ENCODE peak calls at places on chromosome 7, in four cellular contexts. Z is suprapubic skin; F is CD8-positive, alpha-beta memory T cell; J is lower lobe of right lung. B is an unnamed sample. For H3K4me1, the result is how much of the 10 kb centered on the place peaks cover.

GRCh38 chr7:114973147-114973546 is 51.3 kb downstream of the MDFIC start:
- DNase-seq in Z (no peak), F (no peak), J (no peak), B (peak)

GRCh38 chr7:45647967-45648670 is 74.0 kb downstream of the ADCY1 start:
- DNase-seq in Z (peak), F (no peak), J (no peak), B (no peak)

GRCh38 chr7:17408245-17408903 is 109.9 kb downstream of the AHR start:
- DNase-seq in Z (no peak), F (no peak), J (peak), B (peak)

GRCh38 chr7:95027181-95027872 is 119.9 kb downstream of the PPP1R9A start:
- DNase-seq in Z (no peak), F (no peak), J (no peak), B (no peak)

GRCh38 chr7:21828846-21829245 is 116.9 kb downstream of the CDCA7L start:
- DNase-seq in Z (no peak), F (no peak), J (no peak), B (no peak)

GRCh38 chr7:2085804-2086203 is 146.9 kb downstream of the MAD1L1 start:
- DNase-seq in Z (no peak), F (no peak), J (no peak), B (no peak)

GRCh38 chr7:129918922-129919321 is 33.8 kb downstream of the UBE2H start:
- DNase-seq in Z (no peak), F (no peak), J (no peak), B (no peak)

GRCh38 chr7:47400001-47400400 is 181.9 kb downstream of the TNS3 start:
- DNase-seq in Z (no peak), F (no peak), J (no peak), B (no peak)

GRCh38 chr7:128853691-128854298 is 8.9 kb upstream of the ATP6V1F start:
- DNase-seq in Z (no peak), F (no peak), J (no peak), B (no peak)

GRCh38 chr7:17071866-17072265 is 190.1 kb upstream of the AGR3 start:
- DNase-seq in Z (no peak), F (no peak), J (no peak), B (no peak)

GRCh38 chr7:4730276-4730675 is 45.1 kb upstream of the AP5Z1 start:
- DNase-seq in Z (no peak), F (no peak), J (no peak), B (no peak)

GRCh38 chr7:101166909-101167644 is 1.7 kb upstream of the VGF start:
- DNase-seq in Z (no peak), F (no peak), J (no peak), B (no peak)

GRCh38 chr7:141074162-141074989 is 512 bp downstream of the TMEM178B start:
- DNase-seq in Z (no peak), F (no peak), J (no peak), B (peak)

GRCh38 chr7:75756340-75757297 is 15.4 kb downstream of the CCL26 start:
- DNase-seq in Z (no peak), F (no peak), J (no peak), B (peak)

GRCh38 chr7:55127622-55128081 is 108.8 kb downstream of the EGFR start:
- DNase-seq in Z (no peak), F (no peak), J (no peak), B (peak)

GRCh38 chr7:70570029-70570428 is 561.9 kb upstream of the GALNT17 start:
- DNase-seq in Z (no peak), F (no peak), J (no peak), B (no peak)

GRCh38 chr7:70570961-70571360 is 561.0 kb upstream of the GALNT17 start:
- DNase-seq in Z (no peak), F (no peak), J (no peak), B (no peak)

GRCh38 chr7:70571986-70572385 is 560.0 kb upstream of the GALNT17 start:
- DNase-seq in Z (no peak), F (no peak), J (no peak), B (no peak)

GRCh38 chr7:70573202-70573810 is 558.6 kb upstream of the GALNT17 start:
- DNase-seq in Z (no peak), F (no peak), J (no peak), B (no peak)

DNA sequence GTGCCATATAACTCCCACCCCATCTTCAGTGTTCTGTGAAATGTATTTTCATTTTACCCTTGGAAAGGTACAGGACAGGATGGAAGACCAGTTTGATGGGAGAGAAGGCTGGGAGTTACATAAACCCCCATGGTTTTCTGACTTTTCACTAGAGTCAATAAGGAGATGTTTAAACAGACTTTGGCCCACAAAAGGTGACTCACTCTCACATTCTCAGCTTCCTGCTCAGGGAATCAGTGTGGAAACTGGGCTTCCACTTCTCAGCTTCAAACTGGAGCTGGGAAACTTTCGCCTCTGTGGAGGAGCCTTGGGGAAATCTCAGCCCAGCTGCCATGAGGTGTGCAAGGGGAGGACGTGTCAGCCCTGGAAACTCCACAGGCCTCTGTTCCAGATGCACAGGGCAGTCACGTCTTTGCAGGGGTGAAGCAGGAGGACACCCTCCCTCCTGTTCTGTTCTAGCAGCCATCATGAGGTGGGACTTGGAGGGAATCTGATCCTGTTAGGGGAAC is 560.5 kb upstream of the GALNT17 start:
- DNase-seq in Z (no peak), F (no peak), J (no peak), B (no peak)
- H3K4me1 ChIP-seq in Z (under half), F (under half), J (under half), B (under half)

DNA sequence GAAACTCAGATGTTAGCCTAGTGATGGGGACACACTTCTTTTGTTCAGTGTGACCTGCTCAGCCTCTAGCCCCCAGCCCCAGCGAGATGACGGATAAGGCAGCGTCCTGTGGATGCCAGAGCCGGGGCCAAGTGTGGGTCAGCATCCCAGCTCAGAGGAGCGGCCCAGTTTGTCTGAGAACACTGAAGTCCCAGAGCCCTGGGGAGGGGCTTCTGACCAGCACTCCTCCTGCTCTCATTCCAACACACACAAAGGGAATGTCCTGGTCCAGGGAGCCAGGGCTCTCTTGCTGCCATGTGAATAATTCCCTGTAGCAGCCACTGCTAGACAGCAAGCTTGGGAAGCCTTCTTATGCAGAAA is 4.5 kb upstream of the ATP6V0E2 start:
- DNase-seq in Z (peak), F (no peak), J (no peak), B (no peak)
- H3K4me1 ChIP-seq in Z (under half), F (half or more), J (under half), B (under half)

DNA sequence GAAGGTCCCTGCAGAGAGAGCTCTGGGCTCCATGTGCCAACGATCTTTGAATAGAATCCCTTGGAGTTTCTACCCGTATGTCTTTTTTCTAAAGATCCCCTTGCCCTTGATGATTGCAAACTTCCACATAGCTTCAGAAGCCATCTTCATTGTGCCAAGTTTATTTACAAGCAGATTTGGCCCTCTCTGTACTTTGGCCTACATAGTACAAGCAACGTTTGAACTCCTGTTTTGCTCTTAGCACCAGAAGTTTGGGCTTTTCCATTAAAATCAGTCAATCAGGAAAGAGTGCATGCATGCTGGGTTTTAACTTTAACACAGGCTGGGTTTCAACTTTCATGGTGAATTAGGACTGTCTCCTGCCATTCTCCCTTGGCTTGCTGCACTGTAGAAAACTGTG is 557.6 kb upstream of the GALNT17 start:
- DNase-seq in Z (no peak), F (no peak), J (no peak), B (no peak)
- H3K4me1 ChIP-seq in Z (under half), F (under half), J (under half), B (under half)

DNA sequence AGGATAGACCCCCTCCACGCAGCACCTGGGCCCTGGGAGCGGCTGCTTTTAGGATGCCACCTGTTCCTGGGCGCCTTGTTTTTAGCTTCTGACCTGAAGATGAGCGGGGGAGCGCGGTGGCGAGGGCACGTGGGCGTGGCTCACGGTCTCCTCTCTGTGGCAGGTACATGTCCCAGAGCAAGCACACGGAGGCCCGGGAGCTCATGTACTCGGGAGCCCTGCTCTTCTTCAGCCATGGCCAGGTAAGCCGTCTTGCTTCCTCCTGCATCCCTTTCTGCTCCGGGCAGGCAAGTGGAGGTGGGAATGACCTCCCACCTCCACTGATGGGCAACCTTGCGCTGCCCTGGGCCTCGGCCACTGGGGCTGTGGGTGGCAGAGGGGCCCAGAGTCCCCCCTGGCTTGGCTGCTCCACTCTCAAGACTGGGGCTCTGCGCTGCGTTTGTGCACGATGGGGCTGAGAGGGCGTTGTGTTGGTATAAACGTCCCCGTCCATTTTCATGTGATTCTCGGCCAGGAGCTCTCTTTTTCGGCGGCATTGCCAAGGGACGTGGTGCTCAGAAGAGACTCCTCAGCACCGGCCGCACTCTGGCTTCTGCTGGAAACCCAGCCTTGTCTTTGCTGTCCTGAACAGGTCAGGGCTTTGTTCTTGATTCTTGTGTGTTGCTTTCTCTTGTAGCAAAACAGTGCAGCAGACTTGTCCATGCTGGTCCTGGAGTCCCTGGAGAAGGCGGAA is 9.7 kb downstream of the GET4 start:
- DNase-seq in Z (no peak), F (peak), J (peak), B (no peak)
- H3K4me1 ChIP-seq in Z (under half), F (under half), J (under half), B (under half)

GRCh38 chr7:19110026-19110777 is 7.2 kb downstream of the TWIST1 start:
- DNase-seq in Z (no peak), F (no peak), J (no peak), B (no peak)

GRCh38 chr7:19112290-19113000 is 5.0 kb downstream of the TWIST1 start:
- DNase-seq in Z (peak), F (no peak), J (no peak), B (no peak)

GRCh38 chr7:19113001-19113349 is 4.5 kb downstream of the TWIST1 start:
- DNase-seq in Z (no peak), F (no peak), J (no peak), B (no peak)

GRCh38 chr7:19110778-19111175 is 6.7 kb downstream of the TWIST1 start:
- DNase-seq in Z (no peak), F (no peak), J (no peak), B (no peak)

GRCh38 chr7:19111474-19112143 is 5.8 kb downstream of the TWIST1 start:
- DNase-seq in Z (no peak), F (no peak), J (no peak), B (no peak)
- H3K4me1 ChIP-seq in Z (under half), F (under half), J (under half), B (under half)

DNA sequence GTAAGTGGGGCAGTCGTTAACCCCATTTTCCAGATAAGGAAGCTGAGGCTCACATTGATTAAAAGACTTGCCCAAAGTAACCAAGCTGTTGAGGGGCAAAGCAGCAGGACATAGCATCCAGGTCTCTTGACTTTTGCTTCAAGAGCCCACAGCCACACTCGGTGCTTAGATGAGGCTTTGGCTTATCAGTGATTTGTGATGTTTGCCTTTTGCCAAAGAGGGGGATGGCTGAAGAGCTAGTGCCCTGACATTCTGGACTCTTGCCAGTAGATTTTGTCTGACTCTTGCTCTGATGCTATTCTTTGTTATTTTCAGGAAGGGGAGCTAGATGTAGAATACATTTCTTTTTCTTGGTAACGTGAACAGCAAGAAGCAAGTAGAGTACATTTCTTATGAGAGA is 180.2 kb upstream of the BMPER start:
- DNase-seq in Z (no peak), F (no peak), J (no peak), B (no peak)
- H3K4me1 ChIP-seq in Z (under half), F (under half), J (under half), B (under half)